ENCODE peak calls at places on chromosomes 13 and 19, in nine cellular contexts. P is lung, O is fibroblast of lung, E is left ventricle myocardium inferior, I is uterus, A is caudate nucleus, W is stomach, Y is heart right ventricle, U is PC-3. H is an unnamed sample.

GRCh38 chr19:48806818-48807589 is 3.8 kb downstream of the BCAT2 start:
- DNase-seq in P (no peak), O (peak), E (no peak), I (no peak), A (peak), W (no peak), Y (no peak), U (peak), H (no peak)

GRCh38 chr19:22427587-22428298 is 5.6 kb upstream of the ZNF98 start:
- DNase-seq in P (no peak), O (no peak), E (no peak), I (no peak), A (no peak), W (no peak), Y (no peak), U (no peak), H (no peak)

GRCh38 chr19:38993271-38993670 is 17.7 kb upstream of the FBXO17 start:
- DNase-seq in P (no peak), O (no peak), E (no peak), I (no peak), A (no peak), W (no peak), Y (no peak), U (peak), H (no peak)

GRCh38 chr19:54416695-54417491 is 1.6 kb downstream of the TTYH1 start:
- DNase-seq in P (no peak), O (no peak), E (no peak), I (no peak), A (no peak), W (no peak), Y (no peak), U (no peak), H (no peak)

GRCh38 chr19:16070366-16070990 is 5.8 kb upstream of the TPM4 start:
- DNase-seq in P (peak), O (no peak), E (peak), I (peak), A (no peak), W (peak), Y (peak), U (peak), H (no peak)

GRCh38 chr13:101785858-101786257 is 333.4 kb downstream of the ITGBL1 start:
- DNase-seq in P (no peak), O (peak), E (peak), I (no peak), A (no peak), W (no peak), Y (peak), U (peak), H (no peak)

GRCh38 chr13:27919299-27919933 is 384 bp upstream of the PDX1 start:
- DNase-seq in P (no peak), O (no peak), E (no peak), I (no peak), A (no peak), W (no peak), Y (no peak), U (no peak), H (no peak)

GRCh38 chr13:113545455-113545930 is 39.1 kb upstream of the TFDP1 start:
- DNase-seq in P (no peak), O (peak), E (peak), I (no peak), A (peak), W (no peak), Y (no peak), U (no peak), H (no peak)

DNA sequence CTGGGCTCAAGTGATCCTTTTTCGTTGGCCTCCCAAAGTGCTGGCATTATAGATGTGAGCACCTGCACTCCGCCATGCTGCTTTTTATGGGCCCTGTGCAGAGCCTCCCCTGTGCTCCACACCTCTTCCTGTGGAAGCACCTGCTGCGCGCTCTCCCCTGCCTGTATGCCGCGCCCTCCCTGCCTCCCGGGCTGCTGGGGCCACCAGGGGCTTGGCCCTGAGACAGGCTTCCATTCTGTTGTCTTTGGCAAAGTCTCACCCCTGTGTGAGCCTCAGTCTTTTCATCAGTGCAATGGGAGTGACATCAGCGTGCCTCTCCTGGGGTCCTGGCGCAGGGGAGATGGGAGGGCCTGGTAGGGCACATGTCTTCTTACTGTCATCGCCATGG is 1.3 kb downstream of the FAM174C start:
- DNase-seq in P (no peak), O (no peak), E (no peak), I (no peak), A (no peak), W (no peak), Y (no peak), U (no peak), H (no peak)
- H3K27ac ChIP-seq in P (no peak), O (peak), E (peak), I (peak), A (peak), W (peak), Y (peak), U (peak), H (no peak)

GRCh38 chr19:41373993-41374392 is 2.3 kb upstream of the TMEM91 start:
- DNase-seq in P (peak), O (peak), E (peak), I (peak), A (peak), W (peak), Y (peak), U (no peak), H (peak)
- H3K27ac ChIP-seq in P (no peak), O (no peak), E (peak), I (peak), A (no peak), W (no peak), Y (no peak), U (no peak), H (no peak)

GRCh38 chr13:23430664-23431063 is 2.8 kb downstream of the SACS start:
- DNase-seq in P (no peak), O (no peak), E (no peak), I (no peak), A (no peak), W (no peak), Y (no peak), U (no peak), H (no peak)

GRCh38 chr13:23436680-23437079 is 3.2 kb upstream of the SACS start:
- DNase-seq in P (no peak), O (no peak), E (no peak), I (no peak), A (no peak), W (no peak), Y (no peak), U (no peak), H (no peak)

GRCh38 chr13:23434431-23434830 is 929 bp upstream of the SACS start:
- DNase-seq in P (no peak), O (no peak), E (no peak), I (no peak), A (no peak), W (no peak), Y (no peak), U (no peak), H (no peak)

GRCh38 chr13:23432589-23432988 is 913 bp downstream of the SACS start:
- DNase-seq in P (no peak), O (no peak), E (no peak), I (no peak), A (no peak), W (no peak), Y (no peak), U (no peak), H (no peak)

GRCh38 chr13:23433171-23434153 is at the start of gene SACS:
- DNase-seq in P (no peak), O (peak), E (no peak), I (no peak), A (peak), W (no peak), Y (peak), U (peak), H (peak)
- H3K27ac ChIP-seq in P (peak), O (peak), E (peak), I (peak), A (peak), W (no peak), Y (peak), U (no peak), H (peak)

DNA sequence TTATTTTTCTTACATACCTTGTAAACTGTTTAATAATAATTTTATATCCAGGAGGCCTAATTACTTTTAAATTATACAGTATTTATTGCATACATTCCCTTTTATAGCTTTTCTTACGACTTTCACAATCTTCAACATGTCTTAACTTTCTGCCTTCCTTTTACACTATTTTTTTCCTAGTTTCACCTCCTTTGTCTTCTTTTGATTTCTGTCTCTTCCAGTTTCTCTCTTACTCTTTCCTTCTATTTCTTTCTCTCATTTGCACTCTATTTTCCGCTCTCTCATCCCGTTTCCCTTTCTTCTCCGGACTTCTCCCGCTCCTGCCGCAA is 11.5 kb downstream of the ZNF552 start:
- DNase-seq in P (no peak), O (no peak), E (no peak), I (no peak), A (no peak), W (no peak), Y (no peak), U (no peak), H (no peak)
- H3K27ac ChIP-seq in P (no peak), O (peak), E (peak), I (peak), A (no peak), W (peak), Y (peak), U (peak), H (no peak)

DNA sequence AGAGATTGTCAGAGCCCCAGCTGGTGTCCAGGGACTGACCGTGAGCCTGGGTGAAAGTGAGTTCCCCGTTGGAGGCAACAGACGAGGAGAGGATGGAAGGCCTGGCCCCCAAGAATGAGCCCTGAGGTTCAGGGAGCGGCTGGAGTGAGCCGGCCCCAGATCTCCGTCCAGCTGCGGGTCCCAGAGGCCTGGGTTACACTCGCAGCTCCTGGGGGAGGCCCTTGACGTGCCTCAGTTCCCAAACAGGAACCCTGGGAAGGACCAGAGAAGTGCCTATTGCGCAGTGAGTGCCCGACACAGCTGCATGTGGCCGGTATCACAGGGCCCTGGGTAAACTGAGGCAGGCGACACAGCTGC is 1.1 kb upstream of the ELANE start:
- DNase-seq in P (no peak), O (no peak), E (no peak), I (no peak), A (no peak), W (no peak), Y (no peak), U (no peak), H (no peak)
- H3K27ac ChIP-seq in P (no peak), O (peak), E (peak), I (peak), A (no peak), W (peak), Y (peak), U (no peak), H (no peak)

DNA sequence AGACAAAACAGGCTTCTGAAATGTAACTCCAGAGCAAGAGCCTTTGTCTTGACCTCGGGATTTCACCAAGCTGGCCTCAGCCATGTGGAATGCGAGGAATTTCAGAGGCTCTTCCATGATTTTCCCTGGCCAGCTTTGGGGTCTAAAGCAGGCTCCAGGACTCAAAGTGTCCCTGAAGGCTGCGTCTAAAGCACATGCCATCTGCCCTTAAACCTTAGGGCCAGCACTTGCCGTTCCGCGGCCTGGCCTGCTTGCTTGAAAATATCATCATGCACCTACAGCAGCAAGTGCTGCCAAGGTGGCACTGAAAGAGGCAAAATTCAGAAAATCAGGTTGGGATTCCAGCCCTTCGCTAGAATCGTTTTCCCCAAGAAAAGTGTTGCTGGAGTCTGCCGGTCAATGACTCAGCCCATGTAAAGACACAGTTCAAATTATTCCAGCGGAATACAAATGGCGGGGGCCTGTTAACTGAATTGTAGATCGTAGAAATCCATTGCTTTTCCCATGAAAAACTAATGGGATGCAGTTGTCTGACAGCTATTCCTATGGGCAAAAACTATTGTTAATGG is 105.7 kb upstream of the RAP2A start:
- DNase-seq in P (no peak), O (peak), E (no peak), I (no peak), A (no peak), W (no peak), Y (no peak), U (no peak), H (no peak)
- H3K27ac ChIP-seq in P (no peak), O (peak), E (peak), I (peak), A (no peak), W (no peak), Y (no peak), U (no peak), H (no peak)

DNA sequence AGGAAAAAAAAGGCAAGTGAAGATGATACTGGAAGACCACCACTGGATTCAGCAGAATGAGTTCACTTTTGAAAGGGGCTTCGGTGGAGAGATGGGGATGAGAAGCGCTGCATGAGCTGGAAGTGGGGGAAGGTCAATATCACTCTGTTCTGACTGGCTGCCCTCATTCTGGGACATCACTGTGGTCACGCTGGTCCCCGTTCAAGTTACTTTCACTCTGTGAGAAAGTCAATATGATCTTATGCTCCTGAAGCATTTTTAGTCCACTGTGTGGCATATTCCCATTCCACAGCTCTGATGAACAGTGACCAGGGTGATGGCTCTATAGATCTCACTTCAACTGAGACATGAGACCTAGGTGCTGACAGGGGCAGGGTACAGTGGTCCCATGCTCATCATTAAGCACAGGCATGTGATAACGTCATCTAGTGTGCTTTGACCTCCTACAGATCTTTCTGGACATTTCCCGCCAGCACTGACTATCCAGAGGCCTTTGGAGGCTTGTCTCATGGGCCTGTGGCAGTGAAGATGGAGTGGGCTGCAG is 40.2 kb upstream of the GPR183 start:
- DNase-seq in P (no peak), O (no peak), E (no peak), I (no peak), A (no peak), W (no peak), Y (no peak), U (no peak), H (no peak)
- H3K27ac ChIP-seq in P (no peak), O (no peak), E (no peak), I (no peak), A (no peak), W (no peak), Y (no peak), U (no peak), H (no peak)

GRCh38 chr19:18192673-18193387 is at the start of gene MPV17L2:
- DNase-seq in P (peak), O (peak), E (peak), I (peak), A (peak), W (peak), Y (peak), U (peak), H (peak)

GRCh38 chr19:18194554-18195238 is 1.7 kb downstream of the MPV17L2 start:
- DNase-seq in P (no peak), O (peak), E (no peak), I (peak), A (no peak), W (no peak), Y (no peak), U (peak), H (no peak)

GRCh38 chr19:18193388-18194207 is 580 bp downstream of the MPV17L2 start:
- DNase-seq in P (no peak), O (no peak), E (no peak), I (peak), A (no peak), W (no peak), Y (no peak), U (peak), H (no peak)

GRCh38 chr19:18196511-18196845 is 3.5 kb downstream of the MPV17L2 start:
- DNase-seq in P (no peak), O (no peak), E (no peak), I (no peak), A (no peak), W (no peak), Y (no peak), U (no peak), H (no peak)

DNA sequence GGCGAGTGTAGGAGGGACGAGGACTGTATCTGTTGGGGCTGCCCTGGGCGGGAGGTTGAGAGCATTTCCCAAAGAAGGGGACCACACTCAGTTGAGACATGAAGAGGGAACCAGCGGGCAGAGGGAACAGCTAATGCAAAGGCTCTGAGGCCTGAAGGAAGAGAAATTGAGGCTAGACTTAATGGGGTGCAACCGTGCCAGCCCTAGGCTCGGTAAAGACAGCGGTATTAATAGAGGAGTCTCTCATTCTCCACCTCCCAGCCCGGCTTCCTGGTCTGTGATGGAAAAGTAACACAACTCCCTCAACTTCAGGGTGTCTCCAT is 1.2 kb downstream of the MPV17L2 start:
- DNase-seq in P (no peak), O (no peak), E (no peak), I (no peak), A (no peak), W (no peak), Y (no peak), U (no peak), H (no peak)
- H3K27ac ChIP-seq in P (no peak), O (peak), E (peak), I (peak), A (no peak), W (no peak), Y (peak), U (no peak), H (no peak)

DNA sequence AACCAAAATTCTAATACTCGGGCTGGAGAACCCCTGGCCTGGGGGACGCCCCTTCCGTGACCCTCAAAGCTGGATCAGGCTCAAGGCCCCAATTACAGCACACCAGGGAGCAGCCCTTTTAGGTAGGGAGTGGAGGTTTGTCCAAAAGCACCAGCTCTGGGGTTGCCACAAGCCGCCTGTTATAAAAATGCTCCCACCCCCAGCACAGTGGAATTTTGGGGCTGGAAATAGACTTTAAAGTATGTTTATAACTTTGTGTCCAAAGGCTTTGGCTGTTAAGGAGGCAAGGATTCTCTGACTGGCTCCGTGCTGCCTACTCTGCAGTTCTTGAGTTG is 564 bp upstream of the GMIP start:
- DNase-seq in P (no peak), O (no peak), E (no peak), I (no peak), A (no peak), W (no peak), Y (no peak), U (no peak), H (no peak)
- H3K27ac ChIP-seq in P (no peak), O (no peak), E (no peak), I (no peak), A (no peak), W (peak), Y (no peak), U (no peak), H (no peak)